ENCODE peak calls at places on chromosome 19, in nine cellular contexts. F is esophagus squamous epithelium; R is activated effector memory CD4-positive, alpha-beta T cell treated with anti-CD3 and anti-CD28 coated beads, Interleukin-2, amount 50 U/mL, for 16 hours; V is body of pancreas; A is fibroblast of lung; S is stimulated activated CD4-positive, alpha-beta T cell treated with anti-CD3 and anti-CD28 coated beads, Interleukin-4, amount 100 ng/mL, for 1 hour; T is HCEC 1CT; W is HFF-Myc; N is posterior cingulate gyrus. D is an unnamed sample.

GRCh38 chr19:55095260-55096060 is 19.8 kb downstream of the EPS8L1 start:
- DNase-seq in W (no peak), V (no peak), N (no peak), A (no peak), R (no peak), F (no peak), S (no peak), T (no peak), D (no peak)

GRCh38 chr19:35869327-35870123 is 1.2 kb downstream of the APLP1 start:
- DNase-seq in F (no peak), W (peak), S (peak), T (peak), R (peak), N (peak), A (peak), V (peak), D (peak)

GRCh38 chr19:38294090-38294489 is 10.0 kb upstream of the C19orf33 start:
- DNase-seq in N (no peak), V (no peak), R (no peak), W (no peak), F (no peak), A (no peak), S (no peak), T (no peak), D (no peak)

GRCh38 chr19:57947419-57948134 is at the start of gene ZNF256:
- DNase-seq in A (peak), T (peak), V (peak), S (peak), N (peak), R (peak), F (peak), W (peak), D (peak)

GRCh38 chr19:36772341-36773222 is at the start of gene ZNF850:
- DNase-seq in T (peak), S (peak), R (peak), N (peak), A (peak), F (peak), W (peak), V (peak), D (peak)

GRCh38 chr19:42277821-42278809 is 9.1 kb downstream of the CIC start:
- DNase-seq in R (peak), F (no peak), V (no peak), S (no peak), N (no peak), A (no peak), T (no peak), W (no peak), D (no peak)

GRCh38 chr19:38657633-38658222 is 10.3 kb downstream of the ACTN4 start:
- DNase-seq in W (no peak), F (no peak), N (no peak), R (peak), S (no peak), V (no peak), T (peak), A (peak), D (no peak)

GRCh38 chr19:10390652-10391286 is 10.4 kb upstream of the TYK2 start:
- DNase-seq in F (no peak), W (no peak), A (peak), R (peak), T (peak), V (peak), S (peak), N (no peak), D (peak)

GRCh38 chr19:16259385-16260159 is 61.9 kb downstream of the AP1M1 start:
- DNase-seq in R (no peak), F (peak), A (no peak), V (no peak), N (no peak), T (no peak), S (no peak), W (no peak), D (no peak)

GRCh38 chr19:1284979-1285736 is 515 bp upstream of the EFNA2 start:
- DNase-seq in R (no peak), W (no peak), F (no peak), T (no peak), S (no peak), N (no peak), V (no peak), A (no peak), D (no peak)

GRCh38 chr19:50793558-50794065 is 3.4 kb downstream of the ACP4 start:
- DNase-seq in T (no peak), S (no peak), R (no peak), A (no peak), F (no peak), W (no peak), N (no peak), V (no peak), D (no peak)

GRCh38 chr19:31562916-31563626 is 213.8 kb upstream of the TSHZ3 start:
- DNase-seq in A (no peak), W (no peak), V (no peak), F (no peak), S (no peak), N (no peak), R (no peak), T (no peak), D (no peak)

GRCh38 chr19:44871809-44872208 is 19.2 kb upstream of the TOMM40 start:
- DNase-seq in F (no peak), S (no peak), A (no peak), V (no peak), T (no peak), R (no peak), N (no peak), W (no peak), D (no peak)

GRCh38 chr19:40623403-40624239 is 22.5 kb downstream of the LTBP4 start:
- DNase-seq in R (no peak), T (no peak), W (no peak), F (no peak), A (peak), S (no peak), N (no peak), V (peak), D (no peak)

GRCh38 chr19:2454962-2455409 is 1.8 kb downstream of the LMNB2 start:
- DNase-seq in R (no peak), N (no peak), A (no peak), V (no peak), W (no peak), F (no peak), T (no peak), S (no peak), D (no peak)

GRCh38 chr19:57324992-57325391 is 4.7 kb downstream of the ZNF543 start:
- DNase-seq in A (no peak), S (no peak), W (no peak), F (no peak), T (no peak), V (no peak), R (no peak), N (no peak), D (no peak)

GRCh38 chr19:50777830-50778303 is 7.6 kb downstream of the GPR32 start:
- DNase-seq in R (no peak), N (no peak), A (no peak), S (peak), W (no peak), T (no peak), V (no peak), F (no peak), D (no peak)

GRCh38 chr19:33484226-33484774 is 37.3 kb downstream of the PEPD start:
- DNase-seq in T (no peak), S (no peak), V (no peak), F (no peak), A (no peak), R (peak), W (no peak), N (no peak), D (no peak)

GRCh38 chr19:11549386-11549953 is 9.6 kb downstream of the ELOF1 start:
- DNase-seq in F (no peak), N (no peak), S (no peak), W (no peak), A (no peak), R (no peak), V (no peak), T (no peak), D (no peak)

GRCh38 chr19:13850910-13851753 is 25.8 kb upstream of the NANOS3 start:
- DNase-seq in S (peak), W (peak), A (peak), V (peak), N (no peak), F (no peak), T (peak), R (peak), D (peak)

GRCh38 chr19:2271516-2272103 is 10.4 kb downstream of the PEAK3 start:
- DNase-seq in N (no peak), R (peak), A (peak), F (no peak), T (peak), W (no peak), S (no peak), V (peak), D (peak)

GRCh38 chr19:35006342-35006998 is 6.3 kb downstream of the GRAMD1A start:
- DNase-seq in F (no peak), T (peak), A (peak), W (no peak), S (no peak), N (no peak), V (peak), R (no peak), D (peak)

GRCh38 chr19:56864443-56865125 is 24.1 kb upstream of the PEG3 start:
- DNase-seq in S (no peak), R (no peak), A (no peak), V (no peak), N (no peak), W (no peak), F (no peak), T (no peak), D (no peak)

GRCh38 chr19:43725468-43725867 is 9.6 kb downstream of the IRGC start:
- DNase-seq in N (no peak), S (no peak), F (no peak), R (no peak), W (no peak), V (no peak), T (no peak), A (no peak), D (no peak)

GRCh38 chr19:43699506-43700367 is 16.1 kb upstream of the IRGC start:
- DNase-seq in W (peak), V (peak), S (no peak), T (peak), F (no peak), A (peak), N (peak), R (no peak), D (no peak)

GRCh38 chr19:48405850-48406249 is 12.4 kb downstream of the GRIN2D start:
- DNase-seq in A (no peak), V (no peak), W (no peak), T (no peak), F (no peak), N (no peak), S (no peak), R (no peak), D (no peak)

GRCh38 chr19:41443813-41444455 is 978 bp downstream of the ERICH4 start:
- DNase-seq in V (no peak), R (peak), N (no peak), F (no peak), T (no peak), S (no peak), A (no peak), W (no peak), D (no peak)

GRCh38 chr19:11421607-11422098 is 2.5 kb upstream of the RGL3 start:
- DNase-seq in W (no peak), T (no peak), A (no peak), F (no peak), N (no peak), S (peak), V (peak), R (peak), D (no peak)

GRCh38 chr19:2887391-2887914 is 13.3 kb upstream of the ZNF57 start:
- DNase-seq in S (no peak), W (no peak), T (peak), R (peak), A (peak), V (peak), F (no peak), N (no peak), D (peak)

GRCh38 chr19:13031917-13032623 is 36.8 kb downstream of the NFIX start:
- DNase-seq in T (peak), A (peak), S (no peak), R (no peak), W (no peak), F (no peak), N (peak), V (no peak), D (no peak)

GRCh38 chr19:18173054-18173571 is 500 bp upstream of the IFI30 start:
- DNase-seq in V (no peak), S (no peak), N (no peak), R (no peak), A (no peak), T (no peak), W (no peak), F (no peak), D (peak)

GRCh38 chr19:1568320-1569019 is at the start of gene MEX3D:
- DNase-seq in N (peak), W (no peak), T (peak), V (peak), R (peak), F (no peak), A (peak), S (peak), D (peak)

GRCh38 chr19:46624958-46625661 is at the start of gene PTGIR:
- DNase-seq in W (peak), R (no peak), F (no peak), T (peak), V (peak), S (peak), N (no peak), A (peak), D (peak)

GRCh38 chr19:5948697-5949564 is 29.0 kb downstream of the RANBP3 start:
- DNase-seq in R (no peak), A (no peak), S (no peak), W (no peak), T (no peak), N (no peak), V (no peak), F (no peak), D (no peak)

GRCh38 chr19:48614436-48615144 is at the start of gene FAM83E:
- DNase-seq in A (no peak), R (no peak), W (no peak), S (no peak), V (no peak), F (no peak), N (no peak), T (peak), D (no peak)

GRCh38 chr19:49327878-49328544 is 3.0 kb upstream of the SLC6A16 start:
- DNase-seq in V (no peak), A (peak), W (no peak), T (peak), R (peak), F (no peak), N (no peak), S (peak), D (peak)

GRCh38 chr19:41449079-41449864 is 6.3 kb downstream of the ERICH4 start:
- DNase-seq in F (no peak), S (peak), T (peak), N (peak), A (peak), W (no peak), V (peak), R (peak), D (peak)

GRCh38 chr19:17365361-17365760 is 11.8 kb downstream of the PLVAP start:
- DNase-seq in W (no peak), F (no peak), N (no peak), A (no peak), T (no peak), S (no peak), V (no peak), R (no peak), D (no peak)

D was measured in hepatic stellate cell.